ENCODE peak calls at places on chromosomes 5 and 9, in four cellular contexts. D, W, R and X are unnamed samples.

GRCh38 chr9:91905958-91906585 is 44.0 kb downstream of the ROR2 start:
- DNase-seq in D (peak), W (no peak), R (no peak), X (no peak)

GRCh38 chr5:59042683-59043082 is 459.8 kb downstream of the RAB3C start:
- DNase-seq in D (no peak), W (no peak), R (peak), X (peak)

GRCh38 chr5:142063878-142064331 is 44.7 kb upstream of the NDFIP1 start:
- DNase-seq in D (peak), W (peak), R (peak), X (peak)

GRCh38 chr9:94250456-94250855 is 8.6 kb upstream of the ZNF169 start:
- DNase-seq in D (no peak), W (no peak), R (no peak), X (no peak)

GRCh38 chr9:30774326-30774725 is 1610.1 kb upstream of the ACO1 start:
- DNase-seq in D (no peak), W (no peak), R (no peak), X (no peak)

GRCh38 chr5:5810461-5810860 is 388.0 kb downstream of the ICE1 start:
- DNase-seq in D (no peak), W (no peak), R (no peak), X (no peak)

GRCh38 chr5:131821221-131821620 is 24.4 kb upstream of the FNIP1 start:
- DNase-seq in D (no peak), W (no peak), R (peak), X (no peak)

GRCh38 chr9:85872444-85872843 is 68.5 kb upstream of the NAA35 start:
- DNase-seq in D (no peak), W (no peak), R (no peak), X (no peak)

GRCh38 chr5:63245271-63245670 is 666.7 kb downstream of the LRRC70 start:
- DNase-seq in D (no peak), W (no peak), R (peak), X (no peak)

GRCh38 chr9:87675906-87676515 is 49.9 kb upstream of the CTSL start:
- DNase-seq in D (no peak), W (no peak), R (no peak), X (no peak)